ENCODE peak calls at places on chromosome 22, in eight cellular contexts. S is A549, O is SK-N-SH, K is HCT116, R is H1, J is endothelial cell of umbilical vein, W is WTC11, M is HepG2. C is an unnamed sample.

GRCh38 chr22:45802074-45802473 is 130.4 kb downstream of the ATXN10 start:
- DNase-seq in K (no peak), M (no peak), S (no peak), J (no peak), O (no peak), W (no peak), R (no peak), C (no peak)

GRCh38 chr22:46029574-46030200 is 52.7 kb upstream of the WNT7B start:
- DNase-seq in M (no peak), W (peak), R (no peak), S (no peak), J (no peak), O (no peak), K (no peak), C (no peak)

GRCh38 chr22:25076281-25076680 is 123.4 kb upstream of the CRYBB3 start:
- DNase-seq in R (no peak), S (no peak), K (no peak), M (no peak), O (no peak), J (no peak), W (no peak), C (no peak)

GRCh38 chr22:17563936-17564391 is 666 bp downstream of the SLC25A18 start:
- DNase-seq in M (no peak), R (no peak), S (no peak), O (no peak), W (no peak), J (no peak), K (no peak), C (no peak)

GRCh38 chr22:46111645-46112306 is 38.5 kb upstream of the PPARA start:
- DNase-seq in K (no peak), S (no peak), W (peak), O (no peak), R (no peak), M (no peak), J (no peak), C (peak)

GRCh38 chr22:40156001-40156516 is 21.7 kb upstream of the TNRC6B start:
- DNase-seq in J (peak), K (peak), W (peak), R (peak), O (no peak), S (peak), M (peak), C (peak)

GRCh38 chr22:17797721-17798559 is 23.7 kb upstream of the BID start:
- DNase-seq in R (no peak), K (no peak), J (no peak), O (no peak), M (no peak), S (no peak), W (no peak), C (peak)

GRCh38 chr22:27212617-27213177 is 555.3 kb downstream of the MIAT start:
- DNase-seq in M (no peak), J (peak), O (no peak), S (peak), R (no peak), K (no peak), W (no peak), C (peak)

GRCh38 chr22:28408702-28409101 is 270.9 kb downstream of the TTC28 start:
- DNase-seq in S (no peak), K (no peak), O (no peak), W (no peak), J (no peak), R (no peak), M (no peak), C (no peak)

GRCh38 chr22:46104170-46104880 is 46.0 kb upstream of the PPARA start:
- DNase-seq in O (no peak), W (no peak), M (no peak), S (no peak), K (no peak), J (no peak), R (no peak), C (no peak)

GRCh38 chr22:45511847-45512261 is 9.2 kb downstream of the FBLN1 start:
- DNase-seq in K (no peak), M (no peak), J (no peak), W (no peak), S (no peak), O (no peak), R (no peak), C (no peak)

GRCh38 chr22:45290410-45290936 is 5.7 kb downstream of the UPK3A start:
- DNase-seq in W (peak), O (no peak), K (peak), S (no peak), R (no peak), J (no peak), M (no peak), C (no peak)

GRCh38 chr22:37270928-37271650 is 11.2 kb upstream of the CYTH4 start:
- DNase-seq in W (no peak), J (peak), O (no peak), M (no peak), K (no peak), R (no peak), S (no peak), C (peak)

GRCh38 chr22:33565580-33565995 is 354.7 kb downstream of the LARGE1 start:
- DNase-seq in K (no peak), R (no peak), O (no peak), S (no peak), W (no peak), M (no peak), J (no peak), C (no peak)

GRCh38 chr22:32478994-32479393 is 4.4 kb downstream of the FBXO7 start:
- DNase-seq in S (no peak), M (no peak), O (no peak), J (no peak), R (no peak), K (no peak), W (no peak), C (no peak)

GRCh38 chr22:24893341-24894070 is 53.0 kb downstream of the LHFPL7 start:
- DNase-seq in O (no peak), K (no peak), S (no peak), W (no peak), J (no peak), M (no peak), R (no peak), C (no peak)

GRCh38 chr22:25027959-25028840 is 75.7 kb downstream of the KIAA1671 start:
- DNase-seq in O (peak), K (no peak), S (peak), R (peak), W (peak), M (no peak), J (peak), C (peak)

GRCh38 chr22:17832665-17833064 is 58.4 kb upstream of the BID start:
- DNase-seq in M (no peak), S (no peak), W (no peak), R (no peak), O (no peak), K (no peak), J (no peak), C (no peak)

GRCh38 chr22:17694752-17695151 is 56.2 kb downstream of the BCL2L13 start:
- DNase-seq in S (no peak), W (no peak), J (no peak), O (no peak), K (no peak), R (no peak), M (no peak), C (no peak)

GRCh38 chr22:44640618-44641155 is 61.3 kb upstream of the PRR5 start:
- DNase-seq in K (no peak), J (no peak), O (peak), M (no peak), R (no peak), W (no peak), S (no peak), C (no peak)

GRCh38 chr22:44728761-44729261 is 23.6 kb upstream of the ARHGAP8 start:
- DNase-seq in O (peak), S (no peak), J (no peak), M (no peak), K (no peak), W (no peak), R (no peak), C (no peak)

GRCh38 chr22:49941507-49942316 is 18.9 kb upstream of the PIM3 start:
- DNase-seq in M (no peak), J (no peak), S (no peak), O (no peak), W (no peak), R (no peak), K (no peak), C (no peak)

GRCh38 chr22:17106161-17106784 is 14.9 kb downstream of the TMEM121B start:
- DNase-seq in S (no peak), R (no peak), J (no peak), W (peak), M (no peak), O (no peak), K (no peak), C (peak)

GRCh38 chr22:47084226-47084625 is 321.8 kb downstream of the TBC1D22A start:
- DNase-seq in S (no peak), W (peak), O (no peak), M (no peak), R (no peak), K (no peak), J (no peak), C (no peak)

GRCh38 chr22:50728523-50728931 is 9.5 kb upstream of the ACR start:
- DNase-seq in W (peak), R (no peak), K (no peak), O (no peak), S (no peak), J (no peak), M (no peak), C (no peak)

GRCh38 chr22:17120281-17120680 is 879 bp downstream of the TMEM121B start:
- DNase-seq in R (peak), M (no peak), O (peak), S (no peak), W (peak), K (no peak), J (peak), C (peak)

GRCh38 chr22:50739894-50740293 is 1.9 kb downstream of the ACR start:
- DNase-seq in O (no peak), J (no peak), M (no peak), K (no peak), S (no peak), R (no peak), W (no peak), C (no peak)

GRCh38 chr22:26656896-26657851 is at the start of gene MIAT:
- DNase-seq in O (peak), M (no peak), R (peak), K (no peak), W (peak), J (no peak), S (no peak), C (no peak)

GRCh38 chr22:45717787-45718186 is 46.2 kb downstream of the ATXN10 start:
- DNase-seq in M (no peak), K (no peak), W (no peak), S (no peak), O (no peak), R (no peak), J (no peak), C (no peak)

GRCh38 chr22:32909561-32910348 is 108.2 kb downstream of the TIMP3 start:
- DNase-seq in J (no peak), W (no peak), K (no peak), O (no peak), S (no peak), R (no peak), M (no peak), C (no peak)

GRCh38 chr22:45292675-45293402 is 8.1 kb downstream of the UPK3A start:
- DNase-seq in W (no peak), O (no peak), S (no peak), K (no peak), R (no peak), J (no peak), M (no peak), C (peak)

DNA sequence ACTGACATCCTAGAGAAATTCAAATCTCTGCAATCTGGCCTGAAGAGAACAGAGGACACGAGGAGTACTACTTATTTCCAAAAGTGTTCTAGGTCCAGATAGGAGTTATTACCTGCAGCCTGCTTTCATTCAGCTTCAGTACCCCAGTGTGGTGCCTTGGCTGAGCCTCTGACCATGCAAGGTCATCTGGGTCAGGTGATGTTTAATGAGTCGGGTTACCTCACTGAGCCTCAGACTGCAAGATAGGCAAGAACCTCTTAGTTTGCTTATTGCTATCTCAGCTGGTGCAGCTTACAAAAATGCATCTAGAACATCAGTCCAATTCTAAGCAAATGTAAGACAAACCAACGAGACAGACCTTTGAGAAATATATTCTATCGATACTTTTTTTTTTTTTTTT is 9.5 kb upstream of the NF2 start:
- DNase-seq in K (no peak), O (no peak), M (peak), J (no peak), S (no peak), R (no peak), W (no peak), C (no peak)
- TF ChIP-seq MAX in K (no peak), O (no peak), M (no peak), J (no peak), S (no peak), R (no peak), W (no peak), C (no peak)

GRCh38 chr22:19480789-19481188 is 1.1 kb downstream of the CDC45 start:
- DNase-seq in R (no peak), J (no peak), S (no peak), O (no peak), K (no peak), M (no peak), W (no peak), C (peak)
- TF ChIP-seq MAX in R (no peak), J (no peak), S (peak), O (no peak), K (no peak), M (no peak), W (no peak), C (peak)

GRCh38 chr22:35425971-35426800 is 26.2 kb downstream of the MCM5 start:
- DNase-seq in K (no peak), S (no peak), R (no peak), M (no peak), W (peak), J (no peak), O (no peak), C (no peak)
- TF ChIP-seq MAX in K (no peak), S (no peak), R (no peak), M (no peak), W (no peak), J (no peak), O (no peak), C (no peak)

DNA sequence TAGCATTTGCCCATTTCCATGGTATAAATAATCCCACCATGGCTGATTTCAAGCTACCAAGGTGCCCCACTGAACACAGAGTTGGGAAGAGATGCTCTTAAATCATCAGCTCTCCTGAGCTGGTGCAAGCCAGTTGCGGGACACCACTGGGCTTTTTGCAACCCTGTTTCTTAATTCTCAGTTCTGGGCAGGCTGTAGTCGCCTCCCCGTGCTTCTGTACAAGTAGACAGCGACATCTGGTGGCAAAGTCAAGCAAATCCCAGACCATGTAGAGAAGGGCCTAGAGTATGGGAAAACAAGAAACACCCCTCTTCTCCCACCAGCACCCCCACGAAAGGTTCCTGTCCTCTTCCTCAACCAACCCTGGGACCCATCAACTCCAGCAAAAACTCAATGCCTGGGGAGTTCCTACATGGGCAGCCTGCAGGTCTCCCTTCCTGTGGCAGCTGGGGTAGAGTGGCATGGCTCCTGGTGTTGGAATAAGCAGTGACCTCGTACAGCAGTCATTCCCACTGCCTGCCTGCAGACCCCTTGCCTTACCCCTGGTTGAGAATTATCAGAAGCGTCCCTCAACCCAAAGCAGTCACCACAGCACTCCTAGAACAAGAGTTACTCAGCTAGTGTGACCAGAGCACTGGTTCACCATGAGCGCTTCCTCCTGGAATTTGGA is 68.4 kb downstream of the IGLL5 start:
- DNase-seq in J (peak), W (peak), O (peak), R (peak), K (peak), M (peak), S (peak), C (peak)
- TF ChIP-seq MAX in J (no peak), W (no peak), O (no peak), R (no peak), K (no peak), M (no peak), S (no peak), C (no peak)

GRCh38 chr22:43327039-43327438 is 16.1 kb downstream of the SCUBE1 start:
- DNase-seq in S (no peak), R (no peak), J (no peak), M (no peak), K (no peak), W (no peak), O (no peak), C (no peak)

GRCh38 chr22:43329061-43329460 is 14.1 kb downstream of the SCUBE1 start:
- DNase-seq in J (no peak), O (no peak), K (no peak), W (no peak), R (no peak), M (no peak), S (no peak), C (no peak)

GRCh38 chr22:43326342-43326825 is 16.8 kb downstream of the SCUBE1 start:
- DNase-seq in W (no peak), J (peak), S (no peak), K (no peak), O (no peak), R (no peak), M (no peak), C (no peak)

GRCh38 chr22:43320943-43321900 is 21.9 kb downstream of the SCUBE1 start:
- DNase-seq in J (no peak), W (no peak), K (no peak), O (no peak), M (no peak), S (no peak), R (no peak), C (no peak)

DNA sequence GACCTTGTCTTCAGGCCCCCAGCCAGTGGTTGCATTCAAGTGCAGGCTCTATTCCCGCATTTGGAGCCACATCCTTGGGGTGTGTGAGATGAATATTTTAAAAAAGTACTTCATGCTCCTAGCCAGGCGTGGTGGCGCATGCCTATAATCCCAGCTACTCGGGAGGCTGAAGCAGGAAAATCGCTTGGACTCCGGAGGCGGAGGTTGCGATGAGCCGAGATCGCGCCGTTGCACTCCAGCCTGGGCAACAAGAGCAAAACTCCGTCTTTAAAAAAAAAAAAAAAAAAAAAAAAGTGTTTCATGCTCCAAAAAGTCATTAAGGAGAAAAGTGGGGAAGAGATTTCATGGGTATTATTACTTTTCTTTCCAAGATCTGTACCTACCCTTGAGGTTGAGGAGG is 18.0 kb downstream of the SCUBE1 start:
- DNase-seq in R (no peak), J (no peak), S (no peak), M (no peak), K (no peak), O (no peak), W (no peak), C (no peak)
- TF ChIP-seq MAX in R (no peak), J (no peak), S (no peak), M (no peak), K (no peak), O (no peak), W (no peak), C (no peak)

GRCh38 chr22:48511211-48511610 is 1316.5 kb downstream of the BRD1 start:
- DNase-seq in S (no peak), J (no peak), O (no peak), R (no peak), M (no peak), K (no peak), W (no peak), C (no peak)
- TF ChIP-seq MAX in S (no peak), J (no peak), O (no peak), R (no peak), M (no peak), K (no peak), W (no peak), C (no peak)

GRCh38 chr22:48704335-48704734 is 1123.3 kb downstream of the BRD1 start:
- DNase-seq in W (no peak), O (no peak), M (no peak), K (no peak), R (no peak), J (no peak), S (no peak), C (no peak)

GRCh38 chr22:48705159-48705916 is 1122.3 kb downstream of the BRD1 start:
- DNase-seq in O (no peak), W (peak), R (no peak), S (no peak), K (no peak), M (peak), J (no peak), C (no peak)

GRCh38 chr22:48706934-48707748 is 1120.5 kb downstream of the BRD1 start:
- DNase-seq in K (no peak), R (no peak), O (no peak), W (no peak), J (no peak), M (no peak), S (no peak), C (no peak)

GRCh38 chr22:48707749-48708557 is 1119.7 kb downstream of the BRD1 start:
- DNase-seq in S (no peak), R (no peak), O (no peak), W (no peak), K (no peak), J (no peak), M (no peak), C (no peak)

DNA sequence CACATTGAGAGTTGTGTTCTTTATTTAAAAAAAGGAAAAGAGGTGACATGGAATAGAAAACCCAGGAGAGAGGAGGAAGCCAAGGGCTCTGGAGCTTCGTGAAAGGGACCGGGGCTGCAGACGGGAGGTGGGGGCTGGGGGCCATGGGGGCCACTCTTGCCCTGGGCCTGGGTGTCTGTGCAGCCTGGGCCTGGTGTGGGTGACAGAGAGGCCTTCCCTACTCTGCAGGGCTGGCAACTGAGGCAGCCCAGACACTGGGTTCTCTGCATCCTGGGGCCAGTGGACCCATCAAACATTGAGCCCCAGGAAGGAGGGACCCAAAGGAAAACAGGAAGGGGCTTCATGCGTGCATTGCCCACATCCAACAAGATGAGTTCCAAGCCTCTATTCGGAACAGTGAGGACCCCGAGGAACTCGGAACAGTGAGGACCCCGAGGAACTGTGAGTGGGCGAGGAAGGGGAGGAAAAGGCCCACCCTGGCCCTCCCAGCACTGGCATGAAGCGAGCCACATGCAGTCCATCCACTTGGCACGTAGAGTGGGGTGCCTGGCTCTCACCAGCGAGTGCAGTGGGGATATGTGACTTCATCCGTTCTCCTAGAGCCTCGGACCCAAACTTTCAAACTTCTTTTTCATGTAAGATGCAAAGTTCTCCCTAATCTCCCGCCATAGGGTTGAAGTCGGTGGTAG is 1121.6 kb downstream of the BRD1 start:
- DNase-seq in W (peak), J (no peak), R (no peak), S (no peak), K (no peak), O (no peak), M (no peak), C (no peak)
- TF ChIP-seq MAX in W (no peak), J (no peak), R (no peak), S (no peak), K (no peak), O (no peak), M (no peak), C (no peak)